ENCODE peak calls at places on chromosomes 3 and 15, in five cellular contexts. C is GM23248, R is HCT116, A is SK-N-SH, E is mesenchymal stem cell. S is an unnamed sample. For H3K4me1, the result is how much of the 10 kb centered on the place peaks cover.

GRCh38 chr3:39378957-39379777 is 4.0 kb upstream of the SLC25A38 start:
- DNase-seq in C (no peak), R (no peak), A (no peak), E (no peak), S (no peak)

GRCh38 chr3:54899273-54899672 is 28.6 kb downstream of the LRTM1 start:
- DNase-seq in C (no peak), R (no peak), A (no peak), E (no peak), S (no peak)

GRCh38 chr3:173988912-173989311 is 591.4 kb downstream of the NLGN1 start:
- DNase-seq in C (no peak), R (no peak), A (no peak), E (no peak), S (no peak)

GRCh38 chr15:43521419-43521818 is 4.0 kb downstream of the MAP1A start:
- DNase-seq in C (no peak), R (no peak), A (no peak), E (no peak), S (no peak)

GRCh38 chr3:51709675-51710074 is 2.8 kb downstream of the GRM2 start:
- DNase-seq in C (peak), R (no peak), A (no peak), E (no peak), S (no peak)

GRCh38 chr3:32457971-32458471 is 44.6 kb downstream of the CMTM6 start:
- DNase-seq in C (no peak), R (no peak), A (no peak), E (no peak), S (no peak)

GRCh38 chr3:23926736-23927135 is 9.8 kb downstream of the RPL15 start:
- DNase-seq in C (no peak), R (no peak), A (no peak), E (no peak), S (no peak)

GRCh38 chr3:158788446-158788845 is 13.4 kb upstream of the MFSD1 start:
- DNase-seq in C (no peak), R (no peak), A (no peak), E (no peak), S (peak)

GRCh38 chr15:92494791-92495190 is 101.1 kb downstream of the ST8SIA2 start:
- DNase-seq in C (no peak), R (no peak), A (no peak), E (no peak), S (no peak)

GRCh38 chr15:97141360-97141759 is 810.9 kb downstream of the NR2F2 start:
- DNase-seq in C (no peak), R (no peak), A (no peak), E (no peak), S (no peak)

GRCh38 chr3:45499529-45499928 is 95.0 kb upstream of the LIMD1 start:
- DNase-seq in C (peak), R (peak), A (peak), E (peak), S (peak)

GRCh38 chr15:64134322-64134829 is 17.2 kb upstream of the SNX22 start:
- DNase-seq in C (no peak), R (no peak), A (no peak), E (no peak), S (peak)

GRCh38 chr3:165784337-165784736 is 52.9 kb downstream of the BCHE start:
- DNase-seq in C (no peak), R (no peak), A (no peak), E (no peak), S (no peak)

GRCh38 chr15:63195257-63196023 is 6.0 kb downstream of the RAB8B start:
- DNase-seq in C (no peak), R (no peak), A (no peak), E (no peak), S (no peak)

GRCh38 chr3:76369170-76369569 is 583.8 kb upstream of the ZNF717 start:
- DNase-seq in C (peak), R (no peak), A (no peak), E (peak), S (peak)

GRCh38 chr15:100908466-100908865 is 10.7 kb upstream of the LRRK1 start:
- DNase-seq in C (no peak), R (no peak), A (no peak), E (no peak), S (no peak)

DNA sequence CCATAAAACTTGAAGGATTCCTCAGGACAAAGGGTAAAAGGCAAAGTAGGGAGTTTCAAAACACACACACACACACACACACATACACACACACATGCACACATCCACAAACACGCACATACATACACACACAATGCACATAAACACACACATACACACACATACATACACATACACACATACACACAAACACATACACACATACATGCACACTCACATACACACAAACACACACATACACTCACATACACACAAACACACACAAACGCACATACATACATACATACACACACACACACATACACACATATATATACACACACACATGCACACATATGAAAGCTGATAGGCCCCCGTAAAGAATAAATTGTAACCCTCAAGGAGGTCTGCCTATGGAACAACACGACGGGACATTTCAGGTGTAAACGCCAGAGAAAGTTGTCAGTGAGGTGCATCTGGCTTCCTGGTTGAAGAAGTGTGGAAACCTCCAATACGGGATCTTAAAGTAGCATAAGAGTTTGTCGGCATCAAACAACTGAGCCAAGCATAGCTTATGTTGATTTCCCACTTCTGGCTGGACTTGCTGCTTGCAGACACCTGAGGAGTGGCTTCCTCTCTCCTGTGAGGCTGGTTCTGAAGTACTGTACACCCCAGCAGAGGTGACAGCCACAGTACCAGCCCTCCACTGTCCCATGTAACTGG is 5.8 kb downstream of the RFTN1 start:
- DNase-seq in C (no peak), R (no peak), A (no peak), E (no peak), S (no peak)
- H3K4me1 ChIP-seq in C (under half), R (under half), A (under half), E (under half), S (under half)

GRCh38 chr15:69881310-69881660 is 216.4 kb downstream of the TLE3 start:
- DNase-seq in C (no peak), R (no peak), A (no peak), E (no peak), S (no peak)

GRCh38 chr15:69881760-69882159 is 216.0 kb downstream of the TLE3 start:
- DNase-seq in C (no peak), R (no peak), A (no peak), E (no peak), S (no peak)

GRCh38 chr15:69883306-69883705 is 214.4 kb downstream of the TLE3 start:
- DNase-seq in C (no peak), R (no peak), A (no peak), E (no peak), S (no peak)

GRCh38 chr15:69876556-69876955 is 221.2 kb downstream of the TLE3 start:
- DNase-seq in C (no peak), R (no peak), A (peak), E (no peak), S (no peak)

GRCh38 chr15:69880616-69881309 is 217.0 kb downstream of the TLE3 start:
- DNase-seq in C (no peak), R (no peak), A (no peak), E (no peak), S (no peak)
- H3K9ac ChIP-seq in C (no peak), R (no peak), A (no peak), E (no peak), S (no peak)

DNA sequence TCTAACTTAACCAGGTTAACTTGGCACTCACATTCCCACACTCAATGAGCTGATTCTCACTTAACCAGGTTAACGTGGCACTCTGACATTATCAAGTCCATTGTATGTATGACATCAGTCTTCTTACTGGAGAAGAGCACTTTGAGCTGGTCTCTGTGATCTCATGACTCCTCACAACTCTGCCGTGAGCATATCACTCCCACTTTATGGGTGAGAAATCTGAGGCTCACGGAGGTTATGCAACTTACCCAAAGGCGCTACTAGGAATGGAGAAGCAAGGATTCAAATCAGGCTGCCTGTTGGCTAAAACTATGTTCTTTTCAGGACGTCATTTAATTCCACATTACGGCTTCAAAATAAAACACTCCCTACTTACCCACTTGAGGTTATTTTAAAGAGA is 49.4 kb downstream of the TM4SF4 start:
- DNase-seq in C (no peak), R (no peak), A (no peak), E (no peak), S (no peak)
- H3K4me1 ChIP-seq in C (under half), R (under half), A (under half), E (under half), S (under half)

DNA sequence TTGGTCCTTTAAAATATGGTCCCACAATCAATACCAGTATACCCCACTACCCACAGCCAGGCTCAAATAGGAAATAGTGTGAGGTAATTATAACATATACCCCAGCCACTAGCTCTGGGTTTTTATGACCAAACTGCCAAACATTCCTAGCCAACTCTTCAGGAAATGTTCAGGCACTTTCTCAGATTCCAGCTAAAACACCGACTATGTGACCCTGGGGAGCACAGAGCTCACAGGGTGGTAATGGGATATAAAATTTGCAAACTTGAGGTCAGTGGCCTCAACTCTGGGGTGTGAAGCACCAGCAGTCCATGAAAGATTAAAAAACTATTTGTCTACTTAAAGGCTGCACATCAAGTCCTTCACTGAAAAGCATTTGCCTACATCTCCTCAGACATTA is 12.9 kb downstream of the FBN1 start:
- DNase-seq in C (peak), R (no peak), A (no peak), E (no peak), S (no peak)
- H3K9ac ChIP-seq in C (peak), R (no peak), A (no peak), E (peak), S (no peak)

S was measured in fibroblast of lung.